ENCODE peak calls at places on chromosome 4, in eight cellular contexts. One of them, this sample, is unnamed.

GRCh38 chr4:4990857-4991540 is 28.3 kb downstream of the CYTL1 start:
- DNase-seq in lung: peak; percentile 57
- DNase-seq in Jurkat, Clone E6-1: no peak
- DNase-seq in choroid plexus epithelial cell: peak; percentile 61
- DNase-seq in neural progenitor cell: no peak
- DNase-seq in activated T-cell treated with anti-CD3 and anti-CD28 coated beads, Interleukin-2, amount 50 U/mL, for 48 hours: no peak
- DNase-seq in GM12891: no peak
- DNase-seq in COLO829: peak; percentile 93
- DNase-seq in this sample: peak; percentile 81

GRCh38 chr4:121827851-121828250 is 4.2 kb upstream of the CCNA2 start:
- DNase-seq in lung: no peak
- DNase-seq in Jurkat, Clone E6-1: no peak
- DNase-seq in choroid plexus epithelial cell: peak; percentile 70
- DNase-seq in neural progenitor cell: no peak
- DNase-seq in activated T-cell treated with anti-CD3 and anti-CD28 coated beads, Interleukin-2, amount 50 U/mL, for 48 hours: no peak
- DNase-seq in GM12891: no peak
- DNase-seq in COLO829: no peak
- DNase-seq in this sample: peak; percentile 54

GRCh38 chr4:2935762-2936743 is 27.2 kb downstream of the NOP14 start:
- DNase-seq in lung: no peak
- DNase-seq in Jurkat, Clone E6-1: no peak
- DNase-seq in choroid plexus epithelial cell: peak; percentile 58
- DNase-seq in neural progenitor cell: peak; percentile 75
- DNase-seq in activated T-cell treated with anti-CD3 and anti-CD28 coated beads, Interleukin-2, amount 50 U/mL, for 48 hours: peak; percentile 84
- DNase-seq in GM12891: no peak
- DNase-seq in COLO829: no peak
- DNase-seq in this sample: peak; percentile 88

GRCh38 chr4:77310931-77311330 is 153.9 kb downstream of the CCNG2 start:
- DNase-seq in lung: no peak
- DNase-seq in Jurkat, Clone E6-1: no peak
- DNase-seq in choroid plexus epithelial cell: no peak
- DNase-seq in neural progenitor cell: no peak
- DNase-seq in activated T-cell treated with anti-CD3 and anti-CD28 coated beads, Interleukin-2, amount 50 U/mL, for 48 hours: no peak
- DNase-seq in GM12891: no peak
- DNase-seq in COLO829: no peak
- DNase-seq in this sample: no peak

GRCh38 chr4:1113311-1114009 is at the start of gene RNF212:
- DNase-seq in lung: no peak
- DNase-seq in Jurkat, Clone E6-1: peak; percentile 44
- DNase-seq in choroid plexus epithelial cell: peak; percentile 15
- DNase-seq in neural progenitor cell: peak; percentile 39
- DNase-seq in activated T-cell treated with anti-CD3 and anti-CD28 coated beads, Interleukin-2, amount 50 U/mL, for 48 hours: peak; percentile 45
- DNase-seq in GM12891: no peak
- DNase-seq in COLO829: no peak
- DNase-seq in this sample: no peak

GRCh38 chr4:123397276-123398150 is 918 bp downstream of the SPRY1 start:
- DNase-seq in lung: peak; percentile 47
- DNase-seq in Jurkat, Clone E6-1: no peak
- DNase-seq in choroid plexus epithelial cell: peak; percentile 58
- DNase-seq in neural progenitor cell: peak; percentile 88
- DNase-seq in activated T-cell treated with anti-CD3 and anti-CD28 coated beads, Interleukin-2, amount 50 U/mL, for 48 hours: peak; percentile 71
- DNase-seq in GM12891: no peak
- DNase-seq in COLO829: no peak
- DNase-seq in this sample: peak; percentile 68

GRCh38 chr4:120801171-120801758 is 121.3 kb downstream of the PRDM5 start:
- DNase-seq in lung: no peak
- DNase-seq in Jurkat, Clone E6-1: no peak
- DNase-seq in choroid plexus epithelial cell: peak; percentile 29
- DNase-seq in neural progenitor cell: no peak
- DNase-seq in activated T-cell treated with anti-CD3 and anti-CD28 coated beads, Interleukin-2, amount 50 U/mL, for 48 hours: no peak
- DNase-seq in GM12891: no peak
- DNase-seq in COLO829: no peak
- DNase-seq in this sample: no peak

GRCh38 chr4:106238819-106239420 is 77.1 kb downstream of the TBCK start:
- DNase-seq in lung: no peak
- DNase-seq in Jurkat, Clone E6-1: peak; percentile 18
- DNase-seq in choroid plexus epithelial cell: peak; percentile 71
- DNase-seq in neural progenitor cell: peak; percentile 47
- DNase-seq in activated T-cell treated with anti-CD3 and anti-CD28 coated beads, Interleukin-2, amount 50 U/mL, for 48 hours: no peak
- DNase-seq in GM12891: peak; percentile 1
- DNase-seq in COLO829: peak; percentile 44
- DNase-seq in this sample: peak; percentile 45

GRCh38 chr4:35725131-35725530 is 519.2 kb downstream of the ARAP2 start:
- DNase-seq in lung: no peak
- DNase-seq in Jurkat, Clone E6-1: peak; percentile 10
- DNase-seq in choroid plexus epithelial cell: no peak
- DNase-seq in neural progenitor cell: peak; percentile 26
- DNase-seq in activated T-cell treated with anti-CD3 and anti-CD28 coated beads, Interleukin-2, amount 50 U/mL, for 48 hours: no peak
- DNase-seq in GM12891: no peak
- DNase-seq in COLO829: no peak
- DNase-seq in this sample: peak; percentile 5

GRCh38 chr4:6917445-6918241 is 8.0 kb downstream of the TBC1D14 start:
- DNase-seq in lung: peak; percentile 91
- DNase-seq in Jurkat, Clone E6-1: no peak
- DNase-seq in choroid plexus epithelial cell: peak; percentile 68
- DNase-seq in neural progenitor cell: peak; percentile 62
- DNase-seq in activated T-cell treated with anti-CD3 and anti-CD28 coated beads, Interleukin-2, amount 50 U/mL, for 48 hours: peak; percentile 60
- DNase-seq in GM12891: no peak
- DNase-seq in COLO829: no peak
- DNase-seq in this sample: peak; percentile 24

GRCh38 chr4:176193126-176193525 is 2.3 kb downstream of the SPATA4 start:
- DNase-seq in lung: no peak
- DNase-seq in Jurkat, Clone E6-1: no peak
- DNase-seq in choroid plexus epithelial cell: peak; percentile 30
- DNase-seq in neural progenitor cell: no peak
- DNase-seq in activated T-cell treated with anti-CD3 and anti-CD28 coated beads, Interleukin-2, amount 50 U/mL, for 48 hours: no peak
- DNase-seq in GM12891: no peak
- DNase-seq in COLO829: no peak
- DNase-seq in this sample: peak; percentile 46

GRCh38 chr4:117164338-117164737 is 79.0 kb upstream of the TRAM1L1 start:
- DNase-seq in lung: no peak
- DNase-seq in Jurkat, Clone E6-1: no peak
- DNase-seq in choroid plexus epithelial cell: no peak
- DNase-seq in neural progenitor cell: no peak
- DNase-seq in activated T-cell treated with anti-CD3 and anti-CD28 coated beads, Interleukin-2, amount 50 U/mL, for 48 hours: no peak
- DNase-seq in GM12891: no peak
- DNase-seq in COLO829: no peak
- DNase-seq in this sample: no peak

GRCh38 chr4:1502976-1503375 is 96.7 kb upstream of the NKX1-1 start:
- DNase-seq in lung: no peak
- DNase-seq in Jurkat, Clone E6-1: no peak
- DNase-seq in choroid plexus epithelial cell: no peak
- DNase-seq in neural progenitor cell: no peak
- DNase-seq in activated T-cell treated with anti-CD3 and anti-CD28 coated beads, Interleukin-2, amount 50 U/mL, for 48 hours: no peak
- DNase-seq in GM12891: no peak
- DNase-seq in COLO829: no peak
- DNase-seq in this sample: no peak

GRCh38 chr4:143700060-143700419 is 435 bp downstream of the FREM3 start:
- DNase-seq in lung: no peak
- DNase-seq in Jurkat, Clone E6-1: no peak
- DNase-seq in choroid plexus epithelial cell: peak; percentile 9
- DNase-seq in neural progenitor cell: peak; percentile 19
- DNase-seq in activated T-cell treated with anti-CD3 and anti-CD28 coated beads, Interleukin-2, amount 50 U/mL, for 48 hours: peak; percentile 18
- DNase-seq in GM12891: no peak
- DNase-seq in COLO829: no peak
- DNase-seq in this sample: no peak

GRCh38 chr4:154184238-154184637 is 307.4 kb downstream of the DCHS2 start:
- DNase-seq in lung: no peak
- DNase-seq in Jurkat, Clone E6-1: no peak
- DNase-seq in choroid plexus epithelial cell: no peak
- DNase-seq in neural progenitor cell: no peak
- DNase-seq in activated T-cell treated with anti-CD3 and anti-CD28 coated beads, Interleukin-2, amount 50 U/mL, for 48 hours: no peak
- DNase-seq in GM12891: no peak
- DNase-seq in COLO829: no peak
- DNase-seq in this sample: no peak

GRCh38 chr4:159048166-159048886 is 54.6 kb upstream of the RAPGEF2 start:
- DNase-seq in lung: peak; percentile 60
- DNase-seq in Jurkat, Clone E6-1: no peak
- DNase-seq in choroid plexus epithelial cell: peak; percentile 81
- DNase-seq in neural progenitor cell: peak; percentile 57
- DNase-seq in activated T-cell treated with anti-CD3 and anti-CD28 coated beads, Interleukin-2, amount 50 U/mL, for 48 hours: no peak
- DNase-seq in GM12891: no peak
- DNase-seq in COLO829: peak; percentile 82
- DNase-seq in this sample: peak; percentile 34

GRCh38 chr4:7904942-7905341 is 34.7 kb downstream of the AFAP1 start:
- DNase-seq in lung: no peak
- DNase-seq in Jurkat, Clone E6-1: no peak
- DNase-seq in choroid plexus epithelial cell: peak; percentile 96
- DNase-seq in neural progenitor cell: no peak
- DNase-seq in activated T-cell treated with anti-CD3 and anti-CD28 coated beads, Interleukin-2, amount 50 U/mL, for 48 hours: no peak
- DNase-seq in GM12891: no peak
- DNase-seq in COLO829: no peak
- DNase-seq in this sample: no peak

GRCh38 chr4:85734446-85734845 is 259.5 kb downstream of the ARHGAP24 start:
- DNase-seq in lung: no peak
- DNase-seq in Jurkat, Clone E6-1: no peak
- DNase-seq in choroid plexus epithelial cell: no peak
- DNase-seq in neural progenitor cell: no peak
- DNase-seq in activated T-cell treated with anti-CD3 and anti-CD28 coated beads, Interleukin-2, amount 50 U/mL, for 48 hours: no peak
- DNase-seq in GM12891: no peak
- DNase-seq in COLO829: peak; percentile 56
- DNase-seq in this sample: peak; percentile 14

GRCh38 chr4:83503974-83504373 is 19.1 kb upstream of the ABRAXAS1 start:
- DNase-seq in lung: no peak
- DNase-seq in Jurkat, Clone E6-1: peak; percentile 14
- DNase-seq in choroid plexus epithelial cell: no peak
- DNase-seq in neural progenitor cell: no peak
- DNase-seq in activated T-cell treated with anti-CD3 and anti-CD28 coated beads, Interleukin-2, amount 50 U/mL, for 48 hours: no peak
- DNase-seq in GM12891: no peak
- DNase-seq in COLO829: no peak
- DNase-seq in this sample: no peak

GRCh38 chr4:52876063-52876462 is 13.9 kb downstream of the RASL11B start:
- DNase-seq in lung: no peak
- DNase-seq in Jurkat, Clone E6-1: peak; percentile 50
- DNase-seq in choroid plexus epithelial cell: no peak
- DNase-seq in neural progenitor cell: no peak
- DNase-seq in activated T-cell treated with anti-CD3 and anti-CD28 coated beads, Interleukin-2, amount 50 U/mL, for 48 hours: no peak
- DNase-seq in GM12891: no peak
- DNase-seq in COLO829: no peak
- DNase-seq in this sample: no peak

GRCh38 chr4:56804551-56804950 is 16.9 kb downstream of the SPINK2 start:
- DNase-seq in lung: no peak
- DNase-seq in Jurkat, Clone E6-1: peak; percentile 92
- DNase-seq in choroid plexus epithelial cell: peak; percentile 69
- DNase-seq in neural progenitor cell: no peak
- DNase-seq in activated T-cell treated with anti-CD3 and anti-CD28 coated beads, Interleukin-2, amount 50 U/mL, for 48 hours: no peak
- DNase-seq in GM12891: no peak
- DNase-seq in COLO829: no peak
- DNase-seq in this sample: no peak

GRCh38 chr4:81562093-81562492 is 90.4 kb upstream of the RASGEF1B start:
- DNase-seq in lung: no peak
- DNase-seq in Jurkat, Clone E6-1: peak; percentile 15
- DNase-seq in choroid plexus epithelial cell: no peak
- DNase-seq in neural progenitor cell: no peak
- DNase-seq in activated T-cell treated with anti-CD3 and anti-CD28 coated beads, Interleukin-2, amount 50 U/mL, for 48 hours: no peak
- DNase-seq in GM12891: peak; percentile 14
- DNase-seq in COLO829: no peak
- DNase-seq in this sample: no peak

GRCh38 chr4:86155766-86156165 is 204.1 kb downstream of the MAPK10 start:
- DNase-seq in lung: no peak
- DNase-seq in Jurkat, Clone E6-1: no peak
- DNase-seq in choroid plexus epithelial cell: no peak
- DNase-seq in neural progenitor cell: no peak
- DNase-seq in activated T-cell treated with anti-CD3 and anti-CD28 coated beads, Interleukin-2, amount 50 U/mL, for 48 hours: no peak
- DNase-seq in GM12891: no peak
- DNase-seq in COLO829: no peak
- DNase-seq in this sample: peak; percentile 41

GRCh38 chr4:898869-899555 is 33.1 kb downstream of the GAK start:
- DNase-seq in lung: no peak
- DNase-seq in Jurkat, Clone E6-1: no peak
- DNase-seq in choroid plexus epithelial cell: no peak
- DNase-seq in neural progenitor cell: no peak
- DNase-seq in activated T-cell treated with anti-CD3 and anti-CD28 coated beads, Interleukin-2, amount 50 U/mL, for 48 hours: no peak
- DNase-seq in GM12891: no peak
- DNase-seq in COLO829: no peak
- DNase-seq in this sample: no peak

GRCh38 chr4:55554453-55555030 is 7.8 kb upstream of the CLOCK start:
- DNase-seq in lung: no peak
- DNase-seq in Jurkat, Clone E6-1: no peak
- DNase-seq in choroid plexus epithelial cell: peak; percentile 84
- DNase-seq in neural progenitor cell: no peak
- DNase-seq in activated T-cell treated with anti-CD3 and anti-CD28 coated beads, Interleukin-2, amount 50 U/mL, for 48 hours: no peak
- DNase-seq in GM12891: no peak
- DNase-seq in COLO829: peak; percentile 38
- DNase-seq in this sample: peak; percentile 71

GRCh38 chr4:84291984-84292383 is 207.1 kb downstream of the NKX6-1 start:
- DNase-seq in lung: no peak
- DNase-seq in Jurkat, Clone E6-1: no peak
- DNase-seq in choroid plexus epithelial cell: no peak
- DNase-seq in neural progenitor cell: no peak
- DNase-seq in activated T-cell treated with anti-CD3 and anti-CD28 coated beads, Interleukin-2, amount 50 U/mL, for 48 hours: no peak
- DNase-seq in GM12891: no peak
- DNase-seq in COLO829: no peak
- DNase-seq in this sample: no peak

GRCh38 chr4:1050486-1051213 is 39.2 kb downstream of the FGFRL1 start:
- DNase-seq in lung: no peak
- DNase-seq in Jurkat, Clone E6-1: no peak
- DNase-seq in choroid plexus epithelial cell: no peak
- DNase-seq in neural progenitor cell: peak; percentile 82
- DNase-seq in activated T-cell treated with anti-CD3 and anti-CD28 coated beads, Interleukin-2, amount 50 U/mL, for 48 hours: peak; percentile 16
- DNase-seq in GM12891: no peak
- DNase-seq in COLO829: no peak
- DNase-seq in this sample: no peak

GRCh38 chr4:128427832-128428366 is 140.3 kb upstream of the PGRMC2 start:
- DNase-seq in lung: peak; percentile 66
- DNase-seq in Jurkat, Clone E6-1: peak; percentile 2
- DNase-seq in choroid plexus epithelial cell: peak; percentile 90
- DNase-seq in neural progenitor cell: no peak
- DNase-seq in activated T-cell treated with anti-CD3 and anti-CD28 coated beads, Interleukin-2, amount 50 U/mL, for 48 hours: no peak
- DNase-seq in GM12891: no peak
- DNase-seq in COLO829: peak; percentile 71
- DNase-seq in this sample: peak; percentile 87

GRCh38 chr4:1381944-1382541 is 24.2 kb downstream of the NKX1-1 start:
- DNase-seq in lung: no peak
- DNase-seq in Jurkat, Clone E6-1: no peak
- DNase-seq in choroid plexus epithelial cell: no peak
- DNase-seq in neural progenitor cell: peak; percentile 72
- DNase-seq in activated T-cell treated with anti-CD3 and anti-CD28 coated beads, Interleukin-2, amount 50 U/mL, for 48 hours: no peak
- DNase-seq in GM12891: no peak
- DNase-seq in COLO829: no peak
- DNase-seq in this sample: no peak

GRCh38 chr4:18686338-18687039 is 664.9 kb upstream of the LCORL start:
- DNase-seq in lung: no peak
- DNase-seq in Jurkat, Clone E6-1: no peak
- DNase-seq in choroid plexus epithelial cell: peak; percentile 46
- DNase-seq in neural progenitor cell: no peak
- DNase-seq in activated T-cell treated with anti-CD3 and anti-CD28 coated beads, Interleukin-2, amount 50 U/mL, for 48 hours: no peak
- DNase-seq in GM12891: no peak
- DNase-seq in COLO829: no peak
- DNase-seq in this sample: peak; percentile 51

GRCh38 chr4:175369087-175369486 is 443.0 kb downstream of the GPM6A start:
- DNase-seq in lung: no peak
- DNase-seq in Jurkat, Clone E6-1: no peak
- DNase-seq in choroid plexus epithelial cell: peak; percentile 57
- DNase-seq in neural progenitor cell: no peak
- DNase-seq in activated T-cell treated with anti-CD3 and anti-CD28 coated beads, Interleukin-2, amount 50 U/mL, for 48 hours: no peak
- DNase-seq in GM12891: no peak
- DNase-seq in COLO829: no peak
- DNase-seq in this sample: no peak

GRCh38 chr4:1177274-1178141 is 5.1 kb upstream of the SPON2 start:
- DNase-seq in lung: peak; percentile 29
- DNase-seq in Jurkat, Clone E6-1: no peak
- DNase-seq in choroid plexus epithelial cell: no peak
- DNase-seq in neural progenitor cell: no peak
- DNase-seq in activated T-cell treated with anti-CD3 and anti-CD28 coated beads, Interleukin-2, amount 50 U/mL, for 48 hours: peak; percentile 56
- DNase-seq in GM12891: no peak
- DNase-seq in COLO829: no peak
- DNase-seq in this sample: peak; percentile 7

GRCh38 chr4:139453041-139453370 is 915 bp upstream of the RAB33B start:
- DNase-seq in lung: no peak
- DNase-seq in Jurkat, Clone E6-1: peak; percentile 88
- DNase-seq in choroid plexus epithelial cell: peak; percentile 88
- DNase-seq in neural progenitor cell: no peak
- DNase-seq in activated T-cell treated with anti-CD3 and anti-CD28 coated beads, Interleukin-2, amount 50 U/mL, for 48 hours: no peak
- DNase-seq in GM12891: peak; percentile 50
- DNase-seq in COLO829: peak; percentile 54
- DNase-seq in this sample: peak; percentile 65

GRCh38 chr4:118994030-118994429 is 105.4 kb downstream of the SYNPO2 start:
- DNase-seq in lung: no peak
- DNase-seq in Jurkat, Clone E6-1: no peak
- DNase-seq in choroid plexus epithelial cell: peak; percentile 19
- DNase-seq in neural progenitor cell: no peak
- DNase-seq in activated T-cell treated with anti-CD3 and anti-CD28 coated beads, Interleukin-2, amount 50 U/mL, for 48 hours: no peak
- DNase-seq in GM12891: no peak
- DNase-seq in COLO829: no peak
- DNase-seq in this sample: no peak

This sample was measured in PC-3.